ENCODE peak calls at places on chromosomes 11 and 22, in six cellular contexts. Q is mesenchymal stem cell, L is IMR-90, A is H9, U is neuronal stem cell, G is H1. F is an unnamed sample. For H3K4me1, the result is how much of the 10 kb centered on the place peaks cover.

GRCh38 chr11:13962562-13963168 is at the start of gene SPON1:
- DNase-seq in L (peak), G (no peak), Q (peak), U (peak), A (peak), F (no peak)

GRCh38 chr22:25845985-25846745 is 104.2 kb downstream of the MYO18B start:
- DNase-seq in A (no peak), Q (no peak), U (no peak), L (no peak), G (no peak), F (no peak)

GRCh38 chr11:24386551-24387404 is 110.1 kb upstream of the LUZP2 start:
- DNase-seq in U (no peak), L (peak), G (peak), A (no peak), Q (peak), F (peak)

GRCh38 chr11:58770627-58771457 is 39.1 kb upstream of the GLYAT start:
- DNase-seq in A (no peak), L (peak), G (no peak), Q (no peak), U (no peak), F (peak)

GRCh38 chr22:17570851-17571631 is 7.7 kb downstream of the SLC25A18 start:
- DNase-seq in G (no peak), Q (peak), U (no peak), A (no peak), L (peak), F (peak)

GRCh38 chr11:115920841-115921480 is 416.7 kb upstream of the CADM1 start:
- DNase-seq in A (no peak), U (no peak), Q (no peak), G (no peak), L (no peak), F (no peak)

GRCh38 chr11:12175694-12176241 is 65.4 kb downstream of the MICAL2 start:
- DNase-seq in G (no peak), A (no peak), L (peak), U (no peak), Q (peak), F (peak)

GRCh38 chr11:111635706-111636045 is 33.4 kb downstream of the SIK2 start:
- DNase-seq in G (no peak), U (no peak), L (peak), Q (no peak), A (no peak), F (no peak)

GRCh38 chr22:45112136-45112879 is 51.4 kb upstream of the NUP50 start:
- DNase-seq in A (no peak), U (no peak), L (peak), Q (peak), G (no peak), F (no peak)

GRCh38 chr11:117821431-117821830 is 3.1 kb downstream of the FXYD2 start:
- DNase-seq in Q (no peak), L (no peak), A (no peak), G (no peak), U (no peak), F (no peak)

GRCh38 chr11:75766449-75767227 is 1.9 kb upstream of the DGAT2 start:
- DNase-seq in L (no peak), A (no peak), U (no peak), Q (no peak), G (no peak), F (no peak)

GRCh38 chr11:69159153-69159850 is 3.6 kb downstream of the SMIM38 start:
- DNase-seq in Q (no peak), A (no peak), U (no peak), G (no peak), L (no peak), F (no peak)

GRCh38 chr11:85810521-85810870 is 445 bp downstream of the SYTL2 start:
- DNase-seq in G (no peak), Q (no peak), L (no peak), U (no peak), A (peak), F (no peak)

GRCh38 chr11:85813721-85814120 is 2.8 kb upstream of the SYTL2 start:
- DNase-seq in Q (no peak), G (no peak), A (no peak), L (no peak), U (no peak), F (no peak)

GRCh38 chr11:85810871-85811611 is at the start of gene SYTL2:
- DNase-seq in Q (peak), A (peak), U (peak), G (no peak), L (peak), F (peak)

GRCh38 chr11:85811624-85812023 is 683 bp upstream of the SYTL2 start:
- DNase-seq in A (no peak), L (no peak), U (no peak), G (no peak), Q (no peak), F (no peak)

DNA sequence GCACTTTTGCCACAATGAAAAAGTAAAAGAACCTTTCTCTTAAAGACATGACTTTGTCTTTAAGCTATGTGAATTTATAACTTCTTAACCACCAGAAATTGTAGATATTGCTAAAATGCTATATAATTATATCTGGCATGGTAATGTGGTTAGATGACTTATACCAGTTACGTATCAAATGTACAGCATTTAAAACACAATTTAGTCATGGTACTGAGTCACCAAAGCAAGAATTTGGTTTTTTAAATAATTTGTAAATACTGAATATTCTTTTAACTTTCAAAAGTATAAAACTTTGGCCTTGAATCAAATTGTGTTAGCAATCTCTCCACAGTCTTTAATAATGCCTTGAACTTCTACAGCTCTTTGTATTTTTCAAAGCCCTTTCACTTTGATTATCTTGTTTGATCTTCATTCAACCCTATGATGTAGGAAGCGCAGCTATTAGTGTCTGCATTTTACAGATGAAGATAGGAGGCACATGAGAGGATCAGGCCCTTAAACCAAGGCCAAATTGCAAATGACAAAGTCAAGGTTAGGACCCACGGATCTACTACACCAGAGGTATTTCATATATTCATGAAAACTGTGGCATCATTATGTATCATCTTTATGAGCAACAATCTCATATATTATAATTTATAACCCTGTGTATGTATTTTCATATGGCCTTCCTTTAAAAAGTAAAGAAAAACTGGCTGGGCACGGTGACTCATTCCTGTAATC is 4.4 kb upstream of the SYTL2 start:
- DNase-seq in G (no peak), Q (no peak), A (no peak), L (peak), U (no peak), F (no peak)
- H3K14ac ChIP-seq in G (no peak), Q (no peak), A (no peak), L (peak), U (no peak), F (no peak)

GRCh38 chr11:316891-317291 is 3.1 kb downstream of the IFITM1 start:
- DNase-seq in U (no peak), L (no peak), Q (no peak), A (peak), G (no peak), F (no peak)
- H3K4me1 ChIP-seq in U (under half), L (under half), Q (under half), A (under half), G (under half), F (under half)

DNA sequence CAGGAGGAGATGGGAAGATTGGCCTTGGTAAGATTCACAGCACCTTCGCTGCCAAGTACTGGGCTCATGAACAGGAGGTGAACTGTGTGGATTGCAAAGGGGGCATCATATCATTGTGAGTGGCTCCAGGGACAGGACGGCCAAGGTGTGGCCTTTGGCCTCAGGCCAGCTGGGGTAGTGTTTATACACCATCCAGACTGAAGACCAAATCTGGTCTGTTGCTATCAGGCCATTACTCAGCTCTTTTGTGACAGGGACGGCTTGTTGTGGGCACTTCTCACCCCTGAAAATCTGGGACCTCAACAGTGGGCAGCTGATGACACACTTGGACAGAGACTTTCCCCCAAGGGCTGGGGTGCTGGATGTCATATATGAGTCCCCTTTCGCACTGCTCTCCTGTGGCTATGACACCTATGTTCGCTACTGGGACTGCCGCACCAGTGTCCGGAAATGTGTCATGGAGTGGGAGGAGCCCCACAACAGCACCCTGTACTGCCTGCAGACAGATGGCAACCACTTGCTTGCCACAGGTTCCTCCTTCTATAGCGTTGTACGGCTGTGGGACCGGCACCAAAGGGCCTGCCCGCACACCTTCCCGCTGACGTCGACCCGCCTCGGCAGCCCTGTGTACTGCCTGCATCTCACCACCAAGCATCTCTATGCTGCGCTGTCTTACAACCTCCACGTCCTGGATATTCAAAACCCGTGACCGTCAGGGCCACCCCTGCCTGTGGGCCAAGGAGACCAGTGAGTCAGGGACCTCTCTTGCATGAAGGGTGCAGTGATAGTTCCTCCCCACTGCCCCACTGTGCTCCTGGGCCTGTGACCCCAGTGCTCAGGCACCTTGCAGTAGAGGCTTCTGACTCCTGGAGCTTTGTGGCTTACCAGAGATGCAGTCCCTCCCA is 83.6 kb downstream of the BCR start:
- DNase-seq in A (no peak), Q (no peak), L (no peak), U (no peak), G (no peak), F (no peak)
- H2AFZ ChIP-seq in A (no peak), Q (no peak), L (no peak), U (no peak), G (no peak), F (no peak)

GRCh38 chr11:129740125-129740719 is 75.4 kb upstream of the TMEM45B start:
- DNase-seq in G (no peak), A (no peak), L (no peak), Q (no peak), U (no peak), F (peak)
- H3K14ac ChIP-seq in G (no peak), A (no peak), L (no peak), Q (no peak), U (no peak), F (no peak)

DNA sequence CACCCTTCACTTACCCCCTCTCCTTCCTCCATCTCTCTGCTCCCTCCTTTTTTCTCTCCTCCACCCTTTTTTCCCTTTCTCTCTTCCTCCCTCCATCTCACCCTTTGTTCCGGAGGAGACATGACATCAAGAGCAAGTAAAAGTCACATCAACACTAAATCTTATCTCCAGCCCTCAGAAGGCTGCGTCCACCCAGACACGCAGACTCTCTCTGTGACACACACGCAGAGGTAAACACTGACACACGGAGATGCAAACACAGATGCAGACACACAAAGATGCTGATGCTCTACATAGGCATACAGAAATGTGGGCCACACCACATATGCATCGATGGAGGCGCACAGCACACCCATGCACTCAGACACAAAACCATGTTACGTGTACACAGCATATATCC is 27.0 kb downstream of the NRXN2 start:
- DNase-seq in A (no peak), G (no peak), L (no peak), U (no peak), Q (no peak), F (no peak)
- H3K4me1 ChIP-seq in A (under half), G (under half), L (under half), U (under half), Q (under half), F (under half)

GRCh38 chr22:50141891-50142363 is 28.6 kb upstream of the PANX2 start:
- DNase-seq in A (peak), U (peak), L (peak), G (no peak), Q (peak), F (no peak)
- H2AFZ ChIP-seq in A (no peak), U (peak), L (peak), G (no peak), Q (no peak), F (no peak)

GRCh38 chr22:38981659-38982007 is 514 bp upstream of the APOBEC3B start:
- DNase-seq in L (no peak), A (no peak), Q (peak), G (no peak), U (no peak), F (no peak)
- H3K14ac ChIP-seq in L (peak), A (no peak), Q (no peak), G (no peak), U (no peak), F (no peak)